ENCODE peak calls at places on chromosomes 4 and X, in ten cellular contexts. J, Q, W, X, A, F, V, T, Z and M are unnamed samples.

GRCh38 chr4:108834167-108834566 is 71.3 kb upstream of the ETNPPL start:
- DNase-seq in A (no peak), V (no peak), Z (no peak), W (peak; percentile 9), F (no peak), T (no peak), X (no peak), J (peak; percentile 94), Q (no peak), M (no peak)

GRCh38 chr4:119479180-119479814 is 149.3 kb downstream of the PDE5A start:
- DNase-seq in F (no peak), X (no peak), Q (no peak), T (no peak), J (no peak), Z (no peak), W (no peak), V (no peak), A (no peak), M (no peak)

GRCh38 chrX:85244411-85245210 is 820 bp downstream of the ZNF711 start:
- DNase-seq in T (no peak), F (no peak), X (peak; percentile 36), A (no peak), Z (peak; percentile 14), Q (peak; percentile 14), J (peak; percentile 41), W (no peak), V (no peak), M (no peak)

GRCh38 chrX:29478336-29479069 is 736.9 kb upstream of the MAGEB2 start:
- DNase-seq in F (no peak), Z (peak; percentile 25), A (no peak), V (no peak), T (peak; percentile 26), X (no peak), J (peak; percentile 13), Q (no peak), W (peak; percentile 51), M (no peak)

GRCh38 chr4:15648600-15648999 is 6.6 kb downstream of the FBXL5 start:
- DNase-seq in A (no peak), V (no peak), Z (no peak), F (no peak), X (no peak), T (no peak), W (no peak), J (no peak), Q (no peak), M (no peak)

GRCh38 chrX:16144420-16144819 is 21.1 kb downstream of the GRPR start:
- DNase-seq in V (no peak), F (no peak), X (no peak), A (no peak), T (no peak), W (no peak), Z (no peak), Q (no peak), J (peak; percentile 38), M (no peak)

GRCh38 chr4:153151535-153152452 is 52.4 kb upstream of the TRIM2 start:
- DNase-seq in T (peak; percentile 79), W (peak; percentile 27), V (no peak), F (no peak), J (peak; percentile 67), Z (no peak), A (no peak), Q (peak; percentile 49), X (peak; percentile 87), M (no peak)

GRCh38 chrX:72003811-72004750 is 93.4 kb downstream of the NHSL2 start:
- DNase-seq in A (peak; percentile 29), W (peak; percentile 42), T (peak; percentile 44), Z (no peak), F (peak; percentile 50), X (no peak), Q (peak; percentile 39), J (peak; percentile 73), V (no peak), M (no peak)

GRCh38 chr4:156774422-156774821 is 197.2 kb downstream of the PDGFC start:
- DNase-seq in A (no peak), X (no peak), J (peak; percentile 96), Z (peak; percentile 43), F (no peak), T (no peak), Q (no peak), V (no peak), W (peak; percentile 56), M (peak; percentile 78)

GRCh38 chrX:53237056-53237455 is 12.0 kb upstream of the KDM5C start:
- DNase-seq in J (no peak), X (no peak), Z (no peak), T (no peak), W (no peak), A (no peak), V (no peak), F (no peak), Q (no peak), M (no peak)

GRCh38 chr4:165725352-165725751 is 147.7 kb upstream of the TLL1 start:
- DNase-seq in Z (no peak), A (no peak), W (no peak), X (no peak), V (no peak), F (no peak), Q (no peak), J (no peak), T (no peak), M (no peak)

DNA sequence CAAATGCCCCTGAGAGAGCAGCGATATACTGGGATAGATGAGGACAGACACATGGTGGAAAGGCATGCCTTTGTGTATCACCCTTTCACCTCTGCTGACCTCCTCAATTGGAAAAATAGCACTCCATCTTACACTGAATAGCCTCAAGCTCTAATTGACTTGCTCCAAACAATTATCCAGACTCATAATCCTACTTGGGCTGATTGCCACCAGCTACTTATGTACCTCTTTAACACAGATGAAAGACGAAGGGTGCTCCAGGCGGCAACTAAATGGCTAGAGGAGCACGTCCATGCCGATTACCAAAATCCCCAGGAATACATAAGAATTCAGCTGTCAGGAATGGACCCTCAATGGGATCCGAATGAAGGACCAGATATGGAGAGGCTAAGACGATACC is 1142.2 kb downstream of the ARAP2 start:
- DNase-seq in Q (no peak), W (no peak), F (no peak), A (no peak), J (no peak), V (no peak), Z (no peak), T (no peak), X (no peak), M (no peak)
- H3K27ac ChIP-seq in Q (no peak overlapping the region), W (no peak overlapping the region), F (no peak overlapping the region), A (no peak overlapping the region), J (no peak overlapping the region), V (no peak overlapping the region), Z (no peak overlapping the region), T (no peak overlapping the region), X (no peak overlapping the region), M (no peak overlapping the region)

DNA sequence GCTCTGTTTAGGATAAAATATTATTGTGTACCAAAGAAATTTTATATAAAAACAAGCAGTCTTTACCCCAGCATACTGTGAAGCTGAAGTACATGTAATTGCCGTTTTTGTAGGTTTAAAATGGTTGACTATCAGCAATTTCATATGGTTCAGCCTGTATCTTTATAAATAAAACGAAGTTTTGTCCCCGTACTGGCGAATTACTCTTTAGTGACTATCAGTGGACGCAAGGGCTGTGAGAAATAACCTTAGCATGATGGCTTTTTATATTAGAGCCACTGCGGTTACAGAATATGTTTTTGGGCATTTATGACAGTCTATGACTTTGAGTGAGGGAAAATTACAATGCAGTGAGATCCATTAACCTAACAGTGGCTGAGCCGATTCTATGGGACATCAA is 1.2 kb downstream of the GPM6B start:
- DNase-seq in T (no peak), X (no peak), V (no peak), Q (no peak), F (no peak), A (no peak), Z (no peak), W (no peak), J (no peak), M (no peak)
- TF ChIP-seq CTCF in T (no peak), X (no peak), V (no peak), Q (no peak), F (no peak), A (no peak), Z (no peak), W (no peak), J (no peak), M (no peak)

DNA sequence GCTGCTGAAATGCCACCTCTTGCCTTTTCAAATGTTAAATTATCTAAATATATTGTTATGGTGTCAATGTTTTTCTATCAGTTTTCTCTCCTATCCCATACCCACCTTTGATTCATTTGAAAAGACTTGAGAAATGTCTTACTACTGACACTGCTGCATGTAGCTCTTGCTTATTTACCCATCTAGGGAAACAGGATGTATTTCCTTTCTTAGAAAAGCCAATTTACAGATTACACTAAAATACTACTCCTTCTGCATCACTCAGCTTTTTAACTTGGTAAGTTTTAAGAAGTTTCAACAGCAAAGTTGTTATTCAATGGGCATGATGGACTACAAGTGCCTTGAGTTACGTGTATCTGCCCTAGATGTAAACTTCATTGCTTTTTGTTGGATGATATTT is 13.2 kb upstream of the KCNE5 start:
- DNase-seq in V (no peak), W (no peak), Q (no peak), A (no peak), T (no peak), Z (no peak), F (no peak), J (no peak), X (no peak), M (no peak)
- H3K27ac ChIP-seq in V (no peak overlapping the region), W (no peak overlapping the region), Q (no peak overlapping the region), A (no peak overlapping the region), T (no peak overlapping the region), Z (no peak overlapping the region), F (no peak overlapping the region), J (no peak overlapping the region), X (no peak overlapping the region), M (no peak overlapping the region)

GRCh38 chrX:5113128-5113527 is 1115.5 kb downstream of the NLGN4X start:
- DNase-seq in Q (no peak), J (peak; percentile 8), V (no peak), X (no peak), W (peak; percentile 65), F (no peak), A (no peak), Z (no peak), T (no peak), M (no peak)
- TF ChIP-seq CTCF in Q (no peak), J (no peak), V (no peak), X (peak; percentile 41), W (peak; percentile 69), F (no peak), A (no peak), Z (peak; percentile 31), T (no peak), M (no peak)

DNA sequence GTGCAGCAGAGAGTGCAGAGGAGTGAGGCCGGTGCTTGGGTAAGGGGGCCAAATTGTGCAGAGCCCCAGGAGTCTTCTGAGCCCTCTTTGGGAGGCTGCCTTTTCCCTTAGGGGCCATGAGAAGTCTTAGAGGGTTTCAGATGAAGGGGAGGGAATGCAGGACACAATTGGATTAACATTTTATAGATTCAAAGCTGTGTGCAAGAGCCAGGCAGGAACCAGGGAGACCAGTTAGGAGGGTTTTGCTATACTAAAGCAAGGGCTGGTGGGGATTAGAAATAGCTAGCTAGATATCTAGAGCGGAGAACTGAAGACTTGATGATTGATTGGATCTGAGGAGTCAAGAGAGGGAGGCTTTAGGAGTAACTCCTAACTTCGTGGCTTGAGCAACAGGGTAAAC is 49.5 kb upstream of the SETD7 start:
- DNase-seq in F (no peak), X (no peak), T (no peak), J (no peak), A (no peak), W (no peak), Z (no peak), Q (no peak), V (no peak), M (no peak)
- H3K27ac ChIP-seq in F (no peak overlapping the region), X (no peak overlapping the region), T (no peak overlapping the region), J (no peak overlapping the region), A (no peak overlapping the region), W (no peak overlapping the region), Z (no peak overlapping the region), Q (no peak overlapping the region), V (no peak overlapping the region), M (no peak overlapping the region)

GRCh38 chr4:147594107-147594506 is 23.1 kb upstream of the TMEM184C start:
- DNase-seq in A (no peak), Z (no peak), X (no peak), J (no peak), Q (no peak), V (no peak), T (no peak), W (no peak), F (no peak), M (no peak)
- TF ChIP-seq CTCF in A (no peak), Z (no peak), X (no peak), J (no peak), Q (no peak), V (no peak), T (no peak), W (peak; percentile 44), F (no peak), M (no peak)